ENCODE peak calls at places on chromosomes 7 and 10, in eight cellular contexts. One of them, this sample, is unnamed.

GRCh38 chr7:72292118-72292517 is 120.0 kb downstream of the CALN1 start:
- DNase-seq in H7: no peak
- DNase-seq in thoracic aorta: no peak
- DNase-seq in activated effector memory CD4-positive, alpha-beta T cell treated with anti-CD3 and anti-CD28 coated beads, Interleukin-2, amount 50 U/mL, for 16 hours: no peak
- DNase-seq in T-helper 9 cell: no peak
- DNase-seq in upper lobe of right lung: no peak
- DNase-seq in brain microvascular endothelial cell: no peak
- DNase-seq in neural progenitor cell: no peak
- DNase-seq in this sample: peak

GRCh38 chr10:26805567-26806245 is 55.1 kb downstream of the ABI1 start:
- DNase-seq in H7: no peak
- DNase-seq in thoracic aorta: no peak
- DNase-seq in activated effector memory CD4-positive, alpha-beta T cell treated with anti-CD3 and anti-CD28 coated beads, Interleukin-2, amount 50 U/mL, for 16 hours: no peak
- DNase-seq in T-helper 9 cell: no peak
- DNase-seq in upper lobe of right lung: no peak
- DNase-seq in brain microvascular endothelial cell: peak
- DNase-seq in neural progenitor cell: no peak
- DNase-seq in this sample: no peak

GRCh38 chr7:49783446-49783845 is 10.0 kb downstream of the VWC2 start:
- DNase-seq in H7: no peak
- DNase-seq in thoracic aorta: no peak
- DNase-seq in activated effector memory CD4-positive, alpha-beta T cell treated with anti-CD3 and anti-CD28 coated beads, Interleukin-2, amount 50 U/mL, for 16 hours: no peak
- DNase-seq in T-helper 9 cell: no peak
- DNase-seq in upper lobe of right lung: no peak
- DNase-seq in brain microvascular endothelial cell: no peak
- DNase-seq in neural progenitor cell: no peak
- DNase-seq in this sample: no peak

GRCh38 chr7:134613623-134614347 is 32.9 kb upstream of the BPGM start:
- DNase-seq in H7: no peak
- DNase-seq in thoracic aorta: no peak
- DNase-seq in activated effector memory CD4-positive, alpha-beta T cell treated with anti-CD3 and anti-CD28 coated beads, Interleukin-2, amount 50 U/mL, for 16 hours: no peak
- DNase-seq in T-helper 9 cell: no peak
- DNase-seq in upper lobe of right lung: no peak
- DNase-seq in brain microvascular endothelial cell: peak
- DNase-seq in neural progenitor cell: no peak
- DNase-seq in this sample: no peak

GRCh38 chr10:43407148-43407575 is 1.8 kb downstream of the HNRNPF start:
- DNase-seq in H7: peak
- DNase-seq in thoracic aorta: no peak
- DNase-seq in activated effector memory CD4-positive, alpha-beta T cell treated with anti-CD3 and anti-CD28 coated beads, Interleukin-2, amount 50 U/mL, for 16 hours: peak
- DNase-seq in T-helper 9 cell: peak
- DNase-seq in upper lobe of right lung: peak
- DNase-seq in brain microvascular endothelial cell: peak
- DNase-seq in neural progenitor cell: peak
- DNase-seq in this sample: peak

GRCh38 chr7:90236890-90237289 is 8.1 kb upstream of the CFAP69 start:
- DNase-seq in H7: no peak
- DNase-seq in thoracic aorta: no peak
- DNase-seq in activated effector memory CD4-positive, alpha-beta T cell treated with anti-CD3 and anti-CD28 coated beads, Interleukin-2, amount 50 U/mL, for 16 hours: no peak
- DNase-seq in T-helper 9 cell: no peak
- DNase-seq in upper lobe of right lung: no peak
- DNase-seq in brain microvascular endothelial cell: no peak
- DNase-seq in neural progenitor cell: peak
- DNase-seq in this sample: no peak

GRCh38 chr10:50645241-50645640 is 21.5 kb upstream of the SGMS1 start:
- DNase-seq in H7: no peak
- DNase-seq in thoracic aorta: no peak
- DNase-seq in activated effector memory CD4-positive, alpha-beta T cell treated with anti-CD3 and anti-CD28 coated beads, Interleukin-2, amount 50 U/mL, for 16 hours: no peak
- DNase-seq in T-helper 9 cell: no peak
- DNase-seq in upper lobe of right lung: no peak
- DNase-seq in brain microvascular endothelial cell: no peak
- DNase-seq in neural progenitor cell: no peak
- DNase-seq in this sample: no peak

GRCh38 chr10:30774281-30774680 is 144.7 kb upstream of the LYZL2 start:
- DNase-seq in H7: no peak
- DNase-seq in thoracic aorta: no peak
- DNase-seq in activated effector memory CD4-positive, alpha-beta T cell treated with anti-CD3 and anti-CD28 coated beads, Interleukin-2, amount 50 U/mL, for 16 hours: no peak
- DNase-seq in T-helper 9 cell: no peak
- DNase-seq in upper lobe of right lung: no peak
- DNase-seq in brain microvascular endothelial cell: no peak
- DNase-seq in neural progenitor cell: no peak
- DNase-seq in this sample: no peak

GRCh38 chr7:27697861-27698430 is 35.3 kb upstream of the HIBADH start:
- DNase-seq in H7: no peak
- DNase-seq in thoracic aorta: no peak
- DNase-seq in activated effector memory CD4-positive, alpha-beta T cell treated with anti-CD3 and anti-CD28 coated beads, Interleukin-2, amount 50 U/mL, for 16 hours: no peak
- DNase-seq in T-helper 9 cell: no peak
- DNase-seq in upper lobe of right lung: peak
- DNase-seq in brain microvascular endothelial cell: no peak
- DNase-seq in neural progenitor cell: no peak
- DNase-seq in this sample: no peak

GRCh38 chr7:15303357-15303756 is 258.5 kb downstream of the AGMO start:
- DNase-seq in H7: no peak
- DNase-seq in thoracic aorta: no peak
- DNase-seq in activated effector memory CD4-positive, alpha-beta T cell treated with anti-CD3 and anti-CD28 coated beads, Interleukin-2, amount 50 U/mL, for 16 hours: no peak
- DNase-seq in T-helper 9 cell: no peak
- DNase-seq in upper lobe of right lung: no peak
- DNase-seq in brain microvascular endothelial cell: no peak
- DNase-seq in neural progenitor cell: no peak
- DNase-seq in this sample: no peak

GRCh38 chr10:8037199-8037801 is 17.2 kb upstream of the GATA3 start:
- DNase-seq in H7: peak
- DNase-seq in thoracic aorta: no peak
- DNase-seq in activated effector memory CD4-positive, alpha-beta T cell treated with anti-CD3 and anti-CD28 coated beads, Interleukin-2, amount 50 U/mL, for 16 hours: no peak
- DNase-seq in T-helper 9 cell: no peak
- DNase-seq in upper lobe of right lung: no peak
- DNase-seq in brain microvascular endothelial cell: no peak
- DNase-seq in neural progenitor cell: peak
- DNase-seq in this sample: peak

GRCh38 chr10:77818378-77818777 is 108.2 kb downstream of the DLG5 start:
- DNase-seq in H7: no peak
- DNase-seq in thoracic aorta: no peak
- DNase-seq in activated effector memory CD4-positive, alpha-beta T cell treated with anti-CD3 and anti-CD28 coated beads, Interleukin-2, amount 50 U/mL, for 16 hours: no peak
- DNase-seq in T-helper 9 cell: no peak
- DNase-seq in upper lobe of right lung: no peak
- DNase-seq in brain microvascular endothelial cell: no peak
- DNase-seq in neural progenitor cell: no peak
- DNase-seq in this sample: no peak

GRCh38 chr10:31242902-31243301 is 76.1 kb upstream of the ZEB1 start:
- DNase-seq in H7: no peak
- DNase-seq in thoracic aorta: no peak
- DNase-seq in activated effector memory CD4-positive, alpha-beta T cell treated with anti-CD3 and anti-CD28 coated beads, Interleukin-2, amount 50 U/mL, for 16 hours: peak
- DNase-seq in T-helper 9 cell: no peak
- DNase-seq in upper lobe of right lung: no peak
- DNase-seq in brain microvascular endothelial cell: peak
- DNase-seq in neural progenitor cell: no peak
- DNase-seq in this sample: peak

GRCh38 chr10:47154762-47155161 is 145.2 kb upstream of the GDF10 start:
- DNase-seq in H7: no peak
- DNase-seq in thoracic aorta: no peak
- DNase-seq in activated effector memory CD4-positive, alpha-beta T cell treated with anti-CD3 and anti-CD28 coated beads, Interleukin-2, amount 50 U/mL, for 16 hours: no peak
- DNase-seq in T-helper 9 cell: no peak
- DNase-seq in upper lobe of right lung: no peak
- DNase-seq in brain microvascular endothelial cell: no peak
- DNase-seq in neural progenitor cell: no peak
- DNase-seq in this sample: no peak

GRCh38 chr7:820341-820740 is 11.9 kb upstream of the SUN1 start:
- DNase-seq in H7: no peak
- DNase-seq in thoracic aorta: no peak
- DNase-seq in activated effector memory CD4-positive, alpha-beta T cell treated with anti-CD3 and anti-CD28 coated beads, Interleukin-2, amount 50 U/mL, for 16 hours: no peak
- DNase-seq in T-helper 9 cell: no peak
- DNase-seq in upper lobe of right lung: no peak
- DNase-seq in brain microvascular endothelial cell: no peak
- DNase-seq in neural progenitor cell: no peak
- DNase-seq in this sample: no peak

GRCh38 chr7:106640368-106641141 is 20.4 kb downstream of the CCDC71L start:
- DNase-seq in H7: no peak
- DNase-seq in thoracic aorta: no peak
- DNase-seq in activated effector memory CD4-positive, alpha-beta T cell treated with anti-CD3 and anti-CD28 coated beads, Interleukin-2, amount 50 U/mL, for 16 hours: no peak
- DNase-seq in T-helper 9 cell: no peak
- DNase-seq in upper lobe of right lung: no peak
- DNase-seq in brain microvascular endothelial cell: peak
- DNase-seq in neural progenitor cell: no peak
- DNase-seq in this sample: no peak

GRCh38 chr7:99128076-99128950 is 15.6 kb downstream of the SMURF1 start:
- DNase-seq in H7: no peak
- DNase-seq in thoracic aorta: no peak
- DNase-seq in activated effector memory CD4-positive, alpha-beta T cell treated with anti-CD3 and anti-CD28 coated beads, Interleukin-2, amount 50 U/mL, for 16 hours: no peak
- DNase-seq in T-helper 9 cell: no peak
- DNase-seq in upper lobe of right lung: no peak
- DNase-seq in brain microvascular endothelial cell: peak
- DNase-seq in neural progenitor cell: no peak
- DNase-seq in this sample: no peak

GRCh38 chr7:16810573-16810972 is 5.8 kb upstream of the AGR2 start:
- DNase-seq in H7: no peak
- DNase-seq in thoracic aorta: no peak
- DNase-seq in activated effector memory CD4-positive, alpha-beta T cell treated with anti-CD3 and anti-CD28 coated beads, Interleukin-2, amount 50 U/mL, for 16 hours: no peak
- DNase-seq in T-helper 9 cell: no peak
- DNase-seq in upper lobe of right lung: no peak
- DNase-seq in brain microvascular endothelial cell: no peak
- DNase-seq in neural progenitor cell: no peak
- DNase-seq in this sample: no peak

GRCh38 chr10:60040003-60040662 is 133.8 kb upstream of the CCDC6 start:
- DNase-seq in H7: no peak
- DNase-seq in thoracic aorta: no peak
- DNase-seq in activated effector memory CD4-positive, alpha-beta T cell treated with anti-CD3 and anti-CD28 coated beads, Interleukin-2, amount 50 U/mL, for 16 hours: no peak
- DNase-seq in T-helper 9 cell: no peak
- DNase-seq in upper lobe of right lung: no peak
- DNase-seq in brain microvascular endothelial cell: no peak
- DNase-seq in neural progenitor cell: no peak
- DNase-seq in this sample: no peak

GRCh38 chr10:96584474-96584873 is 2.3 kb downstream of the TM9SF3 start:
- DNase-seq in H7: no peak
- DNase-seq in thoracic aorta: no peak
- DNase-seq in activated effector memory CD4-positive, alpha-beta T cell treated with anti-CD3 and anti-CD28 coated beads, Interleukin-2, amount 50 U/mL, for 16 hours: no peak
- DNase-seq in T-helper 9 cell: no peak
- DNase-seq in upper lobe of right lung: no peak
- DNase-seq in brain microvascular endothelial cell: no peak
- DNase-seq in neural progenitor cell: no peak
- DNase-seq in this sample: no peak

GRCh38 chr7:41788556-41788955 is 85.7 kb upstream of the INHBA start:
- DNase-seq in H7: no peak
- DNase-seq in thoracic aorta: no peak
- DNase-seq in activated effector memory CD4-positive, alpha-beta T cell treated with anti-CD3 and anti-CD28 coated beads, Interleukin-2, amount 50 U/mL, for 16 hours: no peak
- DNase-seq in T-helper 9 cell: no peak
- DNase-seq in upper lobe of right lung: no peak
- DNase-seq in brain microvascular endothelial cell: no peak
- DNase-seq in neural progenitor cell: no peak
- DNase-seq in this sample: no peak

GRCh38 chr10:103725242-103725641 is 130.1 kb downstream of the SH3PXD2A start:
- DNase-seq in H7: no peak
- DNase-seq in thoracic aorta: no peak
- DNase-seq in activated effector memory CD4-positive, alpha-beta T cell treated with anti-CD3 and anti-CD28 coated beads, Interleukin-2, amount 50 U/mL, for 16 hours: no peak
- DNase-seq in T-helper 9 cell: no peak
- DNase-seq in upper lobe of right lung: no peak
- DNase-seq in brain microvascular endothelial cell: no peak
- DNase-seq in neural progenitor cell: no peak
- DNase-seq in this sample: no peak

GRCh38 chr7:105756402-105756801 is 120.0 kb downstream of the ATXN7L1 start:
- DNase-seq in H7: no peak
- DNase-seq in thoracic aorta: no peak
- DNase-seq in activated effector memory CD4-positive, alpha-beta T cell treated with anti-CD3 and anti-CD28 coated beads, Interleukin-2, amount 50 U/mL, for 16 hours: no peak
- DNase-seq in T-helper 9 cell: no peak
- DNase-seq in upper lobe of right lung: no peak
- DNase-seq in brain microvascular endothelial cell: no peak
- DNase-seq in neural progenitor cell: no peak
- DNase-seq in this sample: no peak

GRCh38 chr7:46705416-46706255 is 784.6 kb upstream of the IGFBP3 start:
- DNase-seq in H7: no peak
- DNase-seq in thoracic aorta: no peak
- DNase-seq in activated effector memory CD4-positive, alpha-beta T cell treated with anti-CD3 and anti-CD28 coated beads, Interleukin-2, amount 50 U/mL, for 16 hours: no peak
- DNase-seq in T-helper 9 cell: no peak
- DNase-seq in upper lobe of right lung: no peak
- DNase-seq in brain microvascular endothelial cell: no peak
- DNase-seq in neural progenitor cell: no peak
- DNase-seq in this sample: no peak

GRCh38 chr10:27893320-27894014 is 105.4 kb downstream of the ODAD2 start:
- DNase-seq in H7: no peak
- DNase-seq in thoracic aorta: no peak
- DNase-seq in activated effector memory CD4-positive, alpha-beta T cell treated with anti-CD3 and anti-CD28 coated beads, Interleukin-2, amount 50 U/mL, for 16 hours: no peak
- DNase-seq in T-helper 9 cell: no peak
- DNase-seq in upper lobe of right lung: no peak
- DNase-seq in brain microvascular endothelial cell: no peak
- DNase-seq in neural progenitor cell: no peak
- DNase-seq in this sample: no peak

GRCh38 chr10:36441557-36441956 is 683.8 kb upstream of the ANKRD30A start:
- DNase-seq in H7: no peak
- DNase-seq in thoracic aorta: no peak
- DNase-seq in activated effector memory CD4-positive, alpha-beta T cell treated with anti-CD3 and anti-CD28 coated beads, Interleukin-2, amount 50 U/mL, for 16 hours: no peak
- DNase-seq in T-helper 9 cell: no peak
- DNase-seq in upper lobe of right lung: no peak
- DNase-seq in brain microvascular endothelial cell: peak
- DNase-seq in neural progenitor cell: no peak
- DNase-seq in this sample: peak

GRCh38 chr7:38748056-38748610 is 117.0 kb upstream of the AMPH start:
- DNase-seq in H7: no peak
- DNase-seq in thoracic aorta: no peak
- DNase-seq in activated effector memory CD4-positive, alpha-beta T cell treated with anti-CD3 and anti-CD28 coated beads, Interleukin-2, amount 50 U/mL, for 16 hours: no peak
- DNase-seq in T-helper 9 cell: no peak
- DNase-seq in upper lobe of right lung: no peak
- DNase-seq in brain microvascular endothelial cell: peak
- DNase-seq in neural progenitor cell: peak
- DNase-seq in this sample: peak

GRCh38 chr10:58818889-58819288 is 306.2 kb downstream of the BICC1 start:
- DNase-seq in H7: no peak
- DNase-seq in thoracic aorta: no peak
- DNase-seq in activated effector memory CD4-positive, alpha-beta T cell treated with anti-CD3 and anti-CD28 coated beads, Interleukin-2, amount 50 U/mL, for 16 hours: no peak
- DNase-seq in T-helper 9 cell: no peak
- DNase-seq in upper lobe of right lung: no peak
- DNase-seq in brain microvascular endothelial cell: peak
- DNase-seq in neural progenitor cell: no peak
- DNase-seq in this sample: no peak

GRCh38 chr7:100604976-100605911 is 3.1 kb downstream of the PCOLCE start:
- DNase-seq in H7: peak
- DNase-seq in thoracic aorta: no peak
- DNase-seq in activated effector memory CD4-positive, alpha-beta T cell treated with anti-CD3 and anti-CD28 coated beads, Interleukin-2, amount 50 U/mL, for 16 hours: peak
- DNase-seq in T-helper 9 cell: no peak
- DNase-seq in upper lobe of right lung: peak
- DNase-seq in brain microvascular endothelial cell: no peak
- DNase-seq in neural progenitor cell: peak
- DNase-seq in this sample: no peak

GRCh38 chr7:142188159-142188558 is 69.7 kb downstream of the PRSS58 start:
- DNase-seq in H7: no peak
- DNase-seq in thoracic aorta: no peak
- DNase-seq in activated effector memory CD4-positive, alpha-beta T cell treated with anti-CD3 and anti-CD28 coated beads, Interleukin-2, amount 50 U/mL, for 16 hours: no peak
- DNase-seq in T-helper 9 cell: no peak
- DNase-seq in upper lobe of right lung: no peak
- DNase-seq in brain microvascular endothelial cell: peak
- DNase-seq in neural progenitor cell: no peak
- DNase-seq in this sample: no peak

GRCh38 chr7:132551928-132552327 is 24.3 kb downstream of the PLXNA4 start:
- DNase-seq in H7: no peak
- DNase-seq in thoracic aorta: no peak
- DNase-seq in activated effector memory CD4-positive, alpha-beta T cell treated with anti-CD3 and anti-CD28 coated beads, Interleukin-2, amount 50 U/mL, for 16 hours: no peak
- DNase-seq in T-helper 9 cell: no peak
- DNase-seq in upper lobe of right lung: no peak
- DNase-seq in brain microvascular endothelial cell: no peak
- DNase-seq in neural progenitor cell: no peak
- DNase-seq in this sample: no peak

GRCh38 chr10:54194768-54195167 is 606.3 kb downstream of the PCDH15 start:
- DNase-seq in H7: no peak
- DNase-seq in thoracic aorta: no peak
- DNase-seq in activated effector memory CD4-positive, alpha-beta T cell treated with anti-CD3 and anti-CD28 coated beads, Interleukin-2, amount 50 U/mL, for 16 hours: no peak
- DNase-seq in T-helper 9 cell: no peak
- DNase-seq in upper lobe of right lung: no peak
- DNase-seq in brain microvascular endothelial cell: no peak
- DNase-seq in neural progenitor cell: no peak
- DNase-seq in this sample: no peak

GRCh38 chr10:121678631-121679174 is 80.5 kb upstream of the FGFR2 start:
- DNase-seq in H7: no peak
- DNase-seq in thoracic aorta: no peak
- DNase-seq in activated effector memory CD4-positive, alpha-beta T cell treated with anti-CD3 and anti-CD28 coated beads, Interleukin-2, amount 50 U/mL, for 16 hours: no peak
- DNase-seq in T-helper 9 cell: no peak
- DNase-seq in upper lobe of right lung: no peak
- DNase-seq in brain microvascular endothelial cell: no peak
- DNase-seq in neural progenitor cell: no peak
- DNase-seq in this sample: no peak

GRCh38 chr10:103111031-103111917 is 81.8 kb downstream of the NT5C2 start:
- DNase-seq in H7: no peak
- DNase-seq in thoracic aorta: no peak
- DNase-seq in activated effector memory CD4-positive, alpha-beta T cell treated with anti-CD3 and anti-CD28 coated beads, Interleukin-2, amount 50 U/mL, for 16 hours: no peak
- DNase-seq in T-helper 9 cell: no peak
- DNase-seq in upper lobe of right lung: no peak
- DNase-seq in brain microvascular endothelial cell: no peak
- DNase-seq in neural progenitor cell: peak
- DNase-seq in this sample: no peak

This sample was measured in mesendoderm.